ENCODE peak calls at places on chromosomes 6 and 20, in nine cellular contexts. A is prostate gland, X is fibroblast of the aortic adventitia, Z is T-helper 17 cell, F is suprapubic skin, B is fibroblast of the conjunctiva, E is NCI-H1092 treated with DMSO at 0.1 percent for 48 hours, S is SW 1271, I is heart right ventricle. G is an unnamed sample.

GRCh38 chr6:7827142-7827541 is 83.4 kb downstream of the TXNDC5 start:
- DNase-seq in B (no peak), Z (no peak), I (no peak), E (no peak), A (no peak), S (no peak), X (peak), F (no peak), G (no peak)

GRCh38 chr20:48901326-48901725 is 20.2 kb upstream of the ARFGEF2 start:
- DNase-seq in E (no peak), B (no peak), Z (no peak), I (no peak), S (no peak), X (no peak), F (no peak), A (no peak), G (no peak)

GRCh38 chr6:38216451-38216850 is 396.9 kb downstream of the ZFAND3 start:
- DNase-seq in B (no peak), E (no peak), F (no peak), S (no peak), I (no peak), A (no peak), X (no peak), Z (no peak), G (no peak)

GRCh38 chr20:45892049-45892816 is 1.1 kb downstream of the CTSA start:
- DNase-seq in X (peak), Z (no peak), S (peak), B (no peak), F (no peak), E (no peak), A (no peak), I (no peak), G (peak)

GRCh38 chr6:3808759-3809514 is 40.2 kb upstream of the FAM50B start:
- DNase-seq in Z (no peak), I (no peak), E (no peak), A (no peak), X (peak), B (peak), F (no peak), S (peak), G (peak)

GRCh38 chr20:8172191-8172590 is 40.1 kb downstream of the PLCB1 start:
- DNase-seq in S (no peak), E (no peak), B (no peak), I (no peak), F (no peak), A (no peak), Z (no peak), X (no peak), G (no peak)

GRCh38 chr20:17825251-17825691 is 125.5 kb downstream of the BANF2 start:
- DNase-seq in I (peak), F (no peak), E (no peak), B (no peak), Z (no peak), X (peak), S (no peak), A (no peak), G (no peak)

GRCh38 chr6:21914121-21914973 is 320.8 kb downstream of the SOX4 start:
- DNase-seq in I (peak), E (no peak), A (peak), F (no peak), S (no peak), X (peak), B (no peak), Z (no peak), G (peak)

GRCh38 chr6:135458051-135458450 is 39.5 kb downstream of the AHI1 start:
- DNase-seq in S (no peak), E (no peak), B (peak), F (no peak), I (no peak), X (peak), Z (no peak), A (no peak), G (no peak)

GRCh38 chr6:127938701-127939100 is 37.8 kb upstream of the THEMIS start:
- DNase-seq in Z (no peak), X (peak), A (no peak), B (peak), S (peak), F (no peak), E (no peak), I (no peak), G (peak)

G was measured in ACHN.